ENCODE peak calls at places on chromosome 20, in eight cellular contexts. X, H, P, U, M, B, Y and F are unnamed samples.

GRCh38 chr20:19981091-19981490 is 36.1 kb upstream of the NAA20 start:
- DNase-seq in X (peak; percentile 58), H (no peak), P (peak; percentile 53), U (peak; percentile 26), M (peak; percentile 49), B (no peak), Y (no peak), F (peak; percentile 59)

GRCh38 chr20:38932457-38933120 is 6.4 kb downstream of the FAM83D start:
- DNase-seq in X (peak; percentile 24), H (peak; percentile 47), P (peak; percentile 83), U (no peak), M (peak; percentile 91), B (peak; percentile 22), Y (peak; percentile 36), F (no peak)

GRCh38 chr20:1569417-1569861 is 11.9 kb upstream of the SIRPD start:
- DNase-seq in X (no peak), H (peak; percentile 14), P (peak; percentile 28), U (peak; percentile 35), M (no peak), B (peak; percentile 68), Y (no peak), F (peak; percentile 33)

GRCh38 chr20:11849976-11850670 is 67.6 kb upstream of the BTBD3 start:
- DNase-seq in X (peak; percentile 89), H (no peak), P (peak; percentile 94), U (no peak), M (peak; percentile 86), B (peak; percentile 79), Y (no peak), F (no peak)

GRCh38 chr20:3865887-3866407 is 19.3 kb downstream of the MAVS start:
- DNase-seq in X (no peak), H (no peak), P (no peak), U (no peak), M (no peak), B (no peak), Y (no peak), F (no peak)

GRCh38 chr20:61328906-61329558 is 77.0 kb downstream of the CDH4 start:
- DNase-seq in X (no peak), H (no peak), P (peak; percentile 14), U (no peak), M (peak; percentile 20), B (no peak), Y (no peak), F (no peak)

GRCh38 chr20:16929756-16930155 is 181.6 kb downstream of the OTOR start:
- DNase-seq in X (peak; percentile 32), H (peak; percentile 27), P (peak; percentile 67), U (no peak), M (peak; percentile 14), B (no peak), Y (no peak), F (no peak)

GRCh38 chr20:11114382-11114781 is 440.6 kb upstream of the JAG1 start:
- DNase-seq in X (no peak), H (no peak), P (no peak), U (no peak), M (no peak), B (no peak), Y (no peak), F (no peak)

GRCh38 chr20:23363257-23363649 is 1.3 kb downstream of the GZF1 start:
- DNase-seq in X (no peak), H (no peak), P (no peak), U (no peak), M (no peak), B (no peak), Y (no peak), F (no peak)

GRCh38 chr20:1718604-1719384 is 61.2 kb upstream of the SIRPG start:
- DNase-seq in X (peak; percentile 39), H (peak; percentile 99), P (no peak), U (peak; percentile 29), M (no peak), B (peak; percentile 72), Y (no peak), F (no peak)

GRCh38 chr20:64079273-64080012 is at the start of gene RGS19:
- DNase-seq in X (no peak), H (no peak), P (peak; percentile 50), U (peak; percentile 79), M (peak; percentile 25), B (peak; percentile 43), Y (peak; percentile 74), F (peak; percentile 83)

GRCh38 chr20:20237093-20237959 is 130.6 kb upstream of the INSM1 start:
- DNase-seq in X (no peak), H (peak; percentile 6), P (peak; percentile 31), U (peak; percentile 35), M (peak; percentile 9), B (peak; percentile 20), Y (peak; percentile 57), F (peak; percentile 15)

GRCh38 chr20:63102720-63103375 is 96.1 kb upstream of the BHLHE23 start:
- DNase-seq in X (no peak), H (no peak), P (peak; percentile 64), U (no peak), M (peak; percentile 43), B (peak; percentile 11), Y (peak; percentile 70), F (no peak)

GRCh38 chr20:38222231-38222922 is 38.2 kb downstream of the KIAA1755 start:
- DNase-seq in X (no peak), H (peak; percentile 20), P (peak; percentile 39), U (peak; percentile 65), M (peak; percentile 36), B (peak; percentile 39), Y (peak; percentile 83), F (peak; percentile 37)

GRCh38 chr20:50283370-50283769 is 92.7 kb downstream of the CEBPB start:
- DNase-seq in X (no peak), H (no peak), P (no peak), U (no peak), M (no peak), B (no peak), Y (no peak), F (no peak)

GRCh38 chr20:46801003-46801702 is 91.7 kb downstream of the SLC2A10 start:
- DNase-seq in X (no peak), H (no peak), P (no peak), U (no peak), M (no peak), B (no peak), Y (no peak), F (no peak)

GRCh38 chr20:63252157-63252780 is 2.0 kb downstream of the NKAIN4 start:
- DNase-seq in X (no peak), H (no peak), P (no peak), U (no peak), M (no peak), B (no peak), Y (no peak), F (no peak)

GRCh38 chr20:646107-646867 is 6.7 kb downstream of the SRXN1 start:
- DNase-seq in X (no peak), H (no peak), P (no peak), U (no peak), M (no peak), B (no peak), Y (no peak), F (no peak)

GRCh38 chr20:36307412-36308317 is 1.5 kb downstream of the DLGAP4 start:
- DNase-seq in X (no peak), H (no peak), P (no peak), U (no peak), M (no peak), B (no peak), Y (no peak), F (no peak)

GRCh38 chr20:16417001-16417400 is 156.2 kb downstream of the KIF16B start:
- DNase-seq in X (no peak), H (no peak), P (no peak), U (no peak), M (no peak), B (no peak), Y (no peak), F (no peak)

GRCh38 chr20:3364323-3365013 is 43.0 kb downstream of the DNAAF9 start:
- DNase-seq in X (no peak), H (no peak), P (no peak), U (no peak), M (no peak), B (no peak), Y (no peak), F (no peak)

GRCh38 chr20:37564016-37564387 is 36.3 kb upstream of the BLCAP start:
- DNase-seq in X (no peak), H (no peak), P (no peak), U (no peak), M (no peak), B (no peak), Y (no peak), F (no peak)

GRCh38 chr20:49878977-49879376 is 36.4 kb downstream of the SPATA2 start:
- DNase-seq in X (no peak), H (no peak), P (no peak), U (no peak), M (no peak), B (no peak), Y (no peak), F (no peak)

GRCh38 chr20:11274137-11274536 is 600.3 kb upstream of the JAG1 start:
- DNase-seq in X (peak; percentile 36), H (peak; percentile 53), P (peak; percentile 69), U (no peak), M (peak; percentile 27), B (peak; percentile 52), Y (peak; percentile 80), F (peak; percentile 83)

GRCh38 chr20:41560971-41561370 is 57.2 kb downstream of the CHD6 start:
- DNase-seq in X (no peak), H (no peak), P (no peak), U (no peak), M (no peak), B (peak; percentile 7), Y (no peak), F (no peak)

GRCh38 chr20:47265984-47266383 is 90.5 kb downstream of the ZMYND8 start:
- DNase-seq in X (no peak), H (no peak), P (no peak), U (no peak), M (no peak), B (no peak), Y (no peak), F (no peak)

GRCh38 chr20:1038205-1038604 is 36.1 kb upstream of the RSPO4 start:
- DNase-seq in X (no peak), H (no peak), P (no peak), U (no peak), M (no peak), B (no peak), Y (no peak), F (no peak)

GRCh38 chr20:17611290-17611539 is 41.3 kb downstream of the DSTN start:
- DNase-seq in X (no peak), H (no peak), P (no peak), U (no peak), M (no peak), B (peak; percentile 20), Y (no peak), F (no peak)